ENCODE peak calls at places on chromosomes 13 and 19, in nine cellular contexts. J is IMR-90, A is breast epithelium, B is uterus, I is body of pancreas, M is ovary, W is heart left ventricle, F is right lobe of liver, S is Peyer's patch. Z is an unnamed sample. For H3K36me3, the result is how much of the 10 kb centered on the place peaks cover.

GRCh38 chr19:16383584-16384161 is 59.0 kb downstream of the KLF2 start:
- DNase-seq in J (no peak), A (no peak), B (no peak), I (no peak), M (no peak), W (no peak), F (no peak), S (peak), Z (no peak)

GRCh38 chr13:60363288-60363687 is 33.7 kb upstream of the TDRD3 start:
- DNase-seq in J (no peak), A (no peak), B (no peak), I (no peak), M (no peak), W (no peak), F (no peak), S (no peak), Z (no peak)

GRCh38 chr13:61010358-61010757 is 405.3 kb downstream of the PCDH20 start:
- DNase-seq in J (no peak), A (no peak), B (no peak), I (no peak), M (no peak), W (no peak), F (no peak), S (no peak), Z (no peak)

GRCh38 chr19:29303035-29303706 is 90.2 kb upstream of the UQCRFS1 start:
- DNase-seq in J (no peak), A (no peak), B (no peak), I (no peak), M (no peak), W (no peak), F (no peak), S (no peak), Z (no peak)

GRCh38 chr19:16285769-16286564 is 38.7 kb upstream of the KLF2 start:
- DNase-seq in J (no peak), A (no peak), B (no peak), I (no peak), M (no peak), W (no peak), F (no peak), S (no peak), Z (no peak)

GRCh38 chr19:49855676-49856573 is 5.0 kb downstream of the PTOV1 start:
- DNase-seq in J (no peak), A (no peak), B (peak), I (no peak), M (no peak), W (no peak), F (no peak), S (no peak), Z (no peak)

GRCh38 chr13:77925616-77926015 is 7.0 kb upstream of the EDNRB start:
- DNase-seq in J (no peak), A (no peak), B (no peak), I (no peak), M (no peak), W (no peak), F (no peak), S (no peak), Z (no peak)

GRCh38 chr13:80783926-80784325 is 443.0 kb upstream of the SPRY2 start:
- DNase-seq in J (no peak), A (no peak), B (no peak), I (no peak), M (no peak), W (no peak), F (no peak), S (no peak), Z (no peak)

GRCh38 chr13:45833663-45834062 is 17.9 kb downstream of the SIAH3 start:
- DNase-seq in J (peak), A (peak), B (peak), I (no peak), M (no peak), W (no peak), F (peak), S (no peak), Z (no peak)

GRCh38 chr19:4375164-4375619 is 25.2 kb downstream of the SH3GL1 start:
- DNase-seq in J (no peak), A (peak), B (no peak), I (peak), M (no peak), W (no peak), F (no peak), S (no peak), Z (peak)

GRCh38 chr13:67763984-67764383 is 533.8 kb upstream of the PCDH9 start:
- DNase-seq in J (no peak), A (no peak), B (no peak), I (no peak), M (no peak), W (no peak), F (no peak), S (no peak), Z (no peak)

GRCh38 chr13:92991687-92992086 is 234.9 kb upstream of the GPC6 start:
- DNase-seq in J (peak), A (no peak), B (no peak), I (no peak), M (no peak), W (no peak), F (no peak), S (no peak), Z (no peak)

GRCh38 chr19:16585808-16586476 is 13.7 kb upstream of the SLC35E1 start:
- DNase-seq in J (peak), A (no peak), B (no peak), I (no peak), M (no peak), W (no peak), F (no peak), S (peak), Z (no peak)

GRCh38 chr19:45117666-45118065 is 24.7 kb downstream of the PPP1R37 start:
- DNase-seq in J (no peak), A (peak), B (no peak), I (no peak), M (no peak), W (no peak), F (no peak), S (no peak), Z (no peak)

GRCh38 chr19:32988724-32989123 is 16.7 kb downstream of the FAAP24 start:
- DNase-seq in J (no peak), A (no peak), B (no peak), I (no peak), M (no peak), W (no peak), F (no peak), S (no peak), Z (peak)

GRCh38 chr19:51711702-51712101 is 12.1 kb downstream of the HAS1 start:
- DNase-seq in J (no peak), A (no peak), B (no peak), I (no peak), M (no peak), W (no peak), F (no peak), S (no peak), Z (no peak)

GRCh38 chr13:21243045-21243842 is 66.8 kb downstream of the MRPL57 start:
- DNase-seq in J (no peak), A (no peak), B (no peak), I (no peak), M (no peak), W (no peak), F (no peak), S (no peak), Z (no peak)

GRCh38 chr13:98033277-98034247 is 80.1 kb downstream of the IPO5 start:
- DNase-seq in J (peak), A (no peak), B (peak), I (peak), M (peak), W (no peak), F (no peak), S (no peak), Z (no peak)

GRCh38 chr13:26992951-26993490 is 178.6 kb downstream of the USP12 start:
- DNase-seq in J (no peak), A (no peak), B (no peak), I (no peak), M (no peak), W (no peak), F (no peak), S (no peak), Z (no peak)

GRCh38 chr19:40718774-40719391 is 2.0 kb downstream of the ITPKC start:
- DNase-seq in J (peak), A (peak), B (peak), I (peak), M (peak), W (peak), F (peak), S (peak), Z (peak)

GRCh38 chr19:20664917-20665781 is 3.8 kb upstream of the ZNF626 start:
- DNase-seq in J (no peak), A (no peak), B (peak), I (no peak), M (peak), W (no peak), F (peak), S (no peak), Z (no peak)

GRCh38 chr19:17332677-17333581 is 1.7 kb downstream of the ANO8 start:
- DNase-seq in J (peak), A (no peak), B (no peak), I (no peak), M (no peak), W (no peak), F (no peak), S (no peak), Z (no peak)

GRCh38 chr19:18738961-18739690 is 52.0 kb downstream of the COMP start:
- DNase-seq in J (no peak), A (no peak), B (no peak), I (no peak), M (no peak), W (no peak), F (no peak), S (no peak), Z (no peak)

GRCh38 chr13:27309401-27309958 is 38.9 kb downstream of the RASL11A start:
- DNase-seq in J (no peak), A (no peak), B (no peak), I (no peak), M (no peak), W (no peak), F (no peak), S (no peak), Z (no peak)

DNA sequence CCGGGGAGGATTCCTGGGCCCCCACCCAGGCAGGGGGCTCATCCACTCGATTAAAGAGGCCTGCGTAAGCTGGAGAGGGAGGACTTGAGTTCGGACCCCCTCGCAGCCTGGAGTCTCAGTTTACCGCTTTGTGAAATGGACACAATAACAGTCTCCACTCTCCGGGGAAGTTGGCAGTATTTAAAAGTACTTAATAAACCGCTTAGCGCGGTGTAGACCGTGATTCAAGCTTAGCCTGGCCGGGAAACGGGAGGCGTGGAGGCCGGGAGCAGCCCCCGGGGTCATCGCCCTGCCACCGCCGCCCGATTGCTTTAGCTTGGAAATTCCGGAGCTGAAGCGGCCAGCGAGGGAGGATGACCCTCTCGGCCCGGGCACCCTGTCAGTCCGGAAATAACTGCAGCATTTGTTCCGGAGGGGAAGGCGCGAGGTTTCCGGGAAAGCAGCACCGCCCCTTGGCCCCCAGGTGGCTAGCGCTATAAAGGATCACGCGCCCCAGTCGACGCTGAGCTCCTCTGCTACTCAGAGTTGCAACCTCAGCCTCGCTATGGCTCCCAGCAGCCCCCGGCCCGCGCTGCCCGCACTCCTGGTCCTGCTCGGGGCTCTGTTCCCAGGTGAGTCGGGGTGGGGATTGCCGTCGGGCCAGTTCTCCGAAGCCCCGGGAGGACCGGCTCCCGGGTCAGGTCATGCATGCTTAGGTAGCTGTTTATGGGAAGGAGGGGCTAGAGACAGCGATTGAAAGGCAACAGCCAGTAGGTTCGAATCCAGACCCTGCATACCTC is at the start of gene ICAM1:
- DNase-seq in J (peak), A (peak), B (peak), I (peak), M (peak), W (peak), F (peak), S (peak), Z (peak)
- TF ChIP-seq POLR2A in J (no peak), A (peak), B (peak), I (peak), M (peak), W (peak), F (peak), S (peak), Z (no peak)

GRCh38 chr19:47135156-47135555 is 4.5 kb downstream of the SAE1 start:
- DNase-seq in J (no peak), A (no peak), B (no peak), I (no peak), M (no peak), W (no peak), F (no peak), S (no peak), Z (no peak)
- H3K36me3 ChIP-seq in J (under half), A (under half), B (under half), I (under half), M (under half), W (under half), F (under half), S (under half), Z (under half)

GRCh38 chr13:99949657-99950413 is 21.7 kb downstream of the ZIC5 start:
- DNase-seq in J (no peak), A (no peak), B (no peak), I (no peak), M (no peak), W (no peak), F (no peak), S (no peak), Z (no peak)
- H3K27ac ChIP-seq in J (no peak), A (no peak), B (no peak), I (no peak), M (no peak), W (no peak), F (no peak), S (no peak), Z (no peak)

GRCh38 chr19:34404109-34404909 is at the start of gene PDCD2L:
- DNase-seq in J (peak), A (peak), B (peak), I (peak), M (peak), W (peak), F (peak), S (peak), Z (peak)
- TF ChIP-seq POLR2A in J (no peak), A (no peak), B (no peak), I (peak), M (peak), W (peak), F (peak), S (peak), Z (no peak)

GRCh38 chr19:34193439-34193838 is 21.1 kb downstream of the LSM14A start:
- DNase-seq in J (no peak), A (no peak), B (no peak), I (no peak), M (no peak), W (no peak), F (no peak), S (no peak), Z (no peak)
- H3K36me3 ChIP-seq in J (under half), A (under half), B (under half), I (under half), M (under half), W (under half), F (under half), S (half or more), Z (half or more)

GRCh38 chr19:13043285-13043684 is 48.0 kb downstream of the NFIX start:
- DNase-seq in J (no peak), A (no peak), B (no peak), I (no peak), M (no peak), W (no peak), F (no peak), S (no peak), Z (no peak)

GRCh38 chr19:13045812-13046211 is 50.5 kb downstream of the NFIX start:
- DNase-seq in J (no peak), A (no peak), B (no peak), I (no peak), M (no peak), W (no peak), F (no peak), S (no peak), Z (no peak)

GRCh38 chr19:13047374-13047773 is 52.1 kb downstream of the NFIX start:
- DNase-seq in J (no peak), A (no peak), B (no peak), I (no peak), M (no peak), W (no peak), F (no peak), S (no peak), Z (no peak)

GRCh38 chr19:13042443-13043130 is 47.3 kb downstream of the NFIX start:
- DNase-seq in J (peak), A (no peak), B (no peak), I (no peak), M (no peak), W (no peak), F (no peak), S (no peak), Z (no peak)

GRCh38 chr19:13044160-13044853 is 49.0 kb downstream of the NFIX start:
- DNase-seq in J (peak), A (no peak), B (no peak), I (no peak), M (no peak), W (no peak), F (no peak), S (no peak), Z (no peak)
- H3K27ac ChIP-seq in J (no peak), A (peak), B (peak), I (no peak), M (peak), W (peak), F (no peak), S (no peak), Z (peak)

GRCh38 chr19:42512743-42513304 is 15.5 kb downstream of the CEACAM1 start:
- DNase-seq in J (no peak), A (no peak), B (no peak), I (no peak), M (no peak), W (no peak), F (no peak), S (peak), Z (no peak)
- TF ChIP-seq POLR2A in J (no peak), A (no peak), B (no peak), I (no peak), M (no peak), W (no peak), F (no peak), S (no peak), Z (no peak)

GRCh38 chr13:109768616-109769015 is 17.8 kb downstream of the IRS2 start:
- DNase-seq in J (no peak), A (no peak), B (no peak), I (no peak), M (no peak), W (no peak), F (no peak), S (no peak), Z (no peak)

GRCh38 chr13:109769921-109770320 is 16.5 kb downstream of the IRS2 start:
- DNase-seq in J (no peak), A (no peak), B (no peak), I (no peak), M (no peak), W (no peak), F (no peak), S (no peak), Z (no peak)

GRCh38 chr13:109771926-109772325 is 14.5 kb downstream of the IRS2 start:
- DNase-seq in J (no peak), A (no peak), B (no peak), I (no peak), M (no peak), W (no peak), F (no peak), S (no peak), Z (no peak)

GRCh38 chr13:109769275-109769674 is 17.1 kb downstream of the IRS2 start:
- DNase-seq in J (no peak), A (no peak), B (no peak), I (no peak), M (no peak), W (no peak), F (no peak), S (no peak), Z (no peak)

GRCh38 chr13:109770436-109770835 is 15.9 kb downstream of the IRS2 start:
- DNase-seq in J (no peak), A (no peak), B (no peak), I (no peak), M (no peak), W (no peak), F (no peak), S (no peak), Z (no peak)
- H3K36me3 ChIP-seq in J (under half), A (under half), B (under half), I (under half), M (under half), W (under half), F (under half), S (under half), Z (under half)

DNA sequence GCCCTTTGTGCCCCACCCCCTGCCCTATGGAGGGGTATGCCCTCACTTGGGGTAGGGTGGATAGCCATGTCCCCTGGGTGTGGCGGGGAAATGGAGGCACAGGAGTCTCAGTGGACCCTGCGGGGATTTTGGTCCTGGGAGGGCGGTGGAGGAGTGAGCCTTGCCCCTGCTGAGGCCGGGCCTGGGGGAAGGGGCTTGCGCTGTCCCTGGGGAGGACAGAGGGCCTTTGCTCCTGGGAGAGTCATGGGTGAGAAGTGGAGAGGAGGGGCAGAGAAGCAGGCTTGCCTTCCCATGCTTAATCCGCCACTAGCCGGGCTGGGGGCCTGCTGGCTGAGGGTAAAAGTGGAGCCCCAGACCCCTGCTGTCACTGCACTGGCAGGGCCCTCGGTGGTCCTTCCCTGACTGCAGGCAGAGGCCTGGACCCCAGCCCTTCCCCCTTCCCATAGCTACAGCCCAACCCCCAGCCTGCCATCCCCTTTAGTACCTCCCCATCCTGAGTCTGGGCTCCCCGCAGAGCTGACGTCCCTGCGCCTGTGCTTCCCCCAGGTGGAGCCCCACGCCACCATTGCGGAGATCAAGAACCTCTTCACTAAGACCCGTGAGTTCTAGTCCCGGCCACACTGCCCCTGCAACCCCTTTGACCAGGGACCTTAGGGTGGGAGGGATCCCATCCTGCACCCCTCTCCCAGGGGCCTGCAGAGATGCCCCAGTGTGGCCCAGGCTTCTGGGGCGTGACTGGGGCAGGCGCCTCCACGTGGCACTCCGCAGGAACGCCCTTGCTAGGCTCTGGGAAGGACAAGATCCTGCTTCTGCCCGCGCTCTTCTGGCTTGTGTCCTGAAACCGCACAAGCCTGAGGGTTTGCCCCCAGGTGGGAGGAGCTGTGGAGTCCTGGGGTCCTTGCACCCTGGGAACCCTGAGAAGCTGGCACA is 8.9 kb downstream of the NDUFB7 start:
- DNase-seq in J (no peak), A (no peak), B (no peak), I (no peak), M (no peak), W (no peak), F (no peak), S (no peak), Z (no peak)
- H3K27ac ChIP-seq in J (no peak), A (peak), B (peak), I (no peak), M (no peak), W (peak), F (no peak), S (no peak), Z (peak)